ENCODE peak calls at places on chromosome 13, in ten cellular contexts. Q is colonic mucosa, A is epithelial cell of esophagus, J is fibroblast of the aortic adventitia, D is kidney, I is PC-9, C is neuronal stem cell, W is LNCaP clone FGC, K is Peyer's patch, R is heart left ventricle. S is an unnamed sample.

GRCh38 chr13:80408270-80408669 is 67.3 kb upstream of the SPRY2 start:
- DNase-seq in D (no peak), J (no peak), Q (no peak), C (no peak), A (no peak), I (no peak), W (no peak), R (no peak), K (no peak), S (no peak)

GRCh38 chr13:94157705-94158218 is 321.7 kb downstream of the DCT start:
- DNase-seq in R (no peak), J (peak), D (no peak), A (no peak), W (peak), Q (no peak), I (no peak), K (no peak), C (no peak), S (no peak)

GRCh38 chr13:93151277-93151676 is 75.3 kb upstream of the GPC6 start:
- DNase-seq in I (no peak), R (no peak), D (no peak), J (peak), C (no peak), Q (no peak), W (no peak), K (no peak), A (peak), S (no peak)

GRCh38 chr13:102033719-102034446 is 368.0 kb downstream of the FGF14 start:
- DNase-seq in A (no peak), W (no peak), K (no peak), R (no peak), C (peak), D (no peak), I (no peak), J (no peak), Q (no peak), S (no peak)

GRCh38 chr13:77476456-77476855 is 59.0 kb upstream of the SCEL start:
- DNase-seq in D (no peak), C (no peak), J (no peak), A (peak), Q (no peak), W (no peak), K (no peak), R (no peak), I (no peak), S (no peak)

GRCh38 chr13:21800847-21801616 is 130.2 kb downstream of the FGF9 start:
- DNase-seq in A (peak), J (no peak), Q (no peak), W (no peak), K (no peak), D (no peak), R (no peak), I (no peak), C (no peak), S (no peak)

GRCh38 chr13:67228031-67228430 is 2.1 kb downstream of the PCDH9 start:
- DNase-seq in A (no peak), Q (no peak), R (no peak), C (no peak), I (no peak), K (no peak), D (no peak), J (no peak), W (no peak), S (no peak)

GRCh38 chr13:62360609-62361008 is 945.0 kb upstream of the PCDH20 start:
- DNase-seq in J (no peak), C (no peak), A (no peak), D (no peak), K (no peak), I (no peak), W (no peak), Q (no peak), R (no peak), S (no peak)

GRCh38 chr13:33353210-33353609 is 67.7 kb upstream of the STARD13 start:
- DNase-seq in K (peak), C (no peak), W (no peak), A (no peak), Q (peak), D (no peak), I (no peak), R (peak), J (no peak), S (no peak)

GRCh38 chr13:25848822-25849740 is 202.7 kb downstream of the SHISA2 start:
- DNase-seq in R (no peak), J (no peak), Q (no peak), A (no peak), D (no peak), I (no peak), W (no peak), C (no peak), K (no peak), S (no peak)

GRCh38 chr13:30395192-30396158 is 26.8 kb upstream of the UBE2L5 start:
- DNase-seq in C (peak), W (peak), R (peak), J (peak), I (peak), Q (peak), D (peak), K (peak), A (peak), S (peak)

GRCh38 chr13:110600261-110600819 is 15.0 kb upstream of the NAXD start:
- DNase-seq in A (no peak), J (no peak), R (no peak), C (no peak), I (no peak), W (no peak), K (no peak), Q (no peak), D (no peak), S (no peak)

GRCh38 chr13:48231948-48232347 is 1.1 kb upstream of the ITM2B start:
- DNase-seq in D (no peak), A (no peak), W (no peak), R (no peak), K (no peak), Q (no peak), C (no peak), I (no peak), J (no peak), S (no peak)

GRCh38 chr13:97855570-97855970 is 97.9 kb upstream of the IPO5 start:
- DNase-seq in D (no peak), A (peak), C (peak), Q (peak), J (peak), I (peak), R (peak), W (peak), K (no peak), S (peak)

GRCh38 chr13:111536239-111536638 is 215.8 kb downstream of the TEX29 start:
- DNase-seq in W (no peak), J (no peak), C (no peak), K (no peak), R (no peak), Q (no peak), D (no peak), A (no peak), I (no peak), S (no peak)

GRCh38 chr13:101019126-101019525 is 344.5 kb upstream of the TMTC4 start:
- DNase-seq in D (no peak), A (no peak), C (no peak), I (no peak), W (no peak), K (no peak), R (no peak), Q (no peak), J (no peak), S (no peak)

GRCh38 chr13:26921918-26922317 is 161.3 kb upstream of the GPR12 start:
- DNase-seq in D (no peak), J (no peak), W (no peak), A (no peak), Q (no peak), K (no peak), R (no peak), C (no peak), I (no peak), S (no peak)

GRCh38 chr13:109698779-109699178 is 87.6 kb downstream of the IRS2 start:
- DNase-seq in W (no peak), A (peak), K (no peak), I (no peak), Q (no peak), C (no peak), J (peak), D (no peak), R (no peak), S (no peak)

GRCh38 chr13:38325426-38325825 is 24.2 kb upstream of the UFM1 start:
- DNase-seq in Q (no peak), C (no peak), D (no peak), K (no peak), J (no peak), I (no peak), A (no peak), R (no peak), W (no peak), S (no peak)

GRCh38 chr13:98892077-98892476 is 85.8 kb downstream of the DOCK9 start:
- DNase-seq in A (no peak), K (no peak), R (no peak), W (no peak), D (no peak), I (no peak), C (no peak), Q (no peak), J (no peak), S (no peak)

GRCh38 chr13:64884976-64885375 is 2345.2 kb downstream of the PCDH9 start:
- DNase-seq in D (no peak), W (no peak), I (no peak), R (no peak), K (no peak), Q (no peak), A (no peak), J (no peak), C (no peak), S (no peak)

GRCh38 chr13:39484506-39485313 is 118.3 kb downstream of the LHFPL6 start:
- DNase-seq in R (no peak), W (no peak), I (no peak), J (peak), D (no peak), A (no peak), C (no peak), K (no peak), Q (no peak), S (no peak)

GRCh38 chr13:20353973-20354372 is 121.9 kb upstream of the GJB6 start:
- DNase-seq in R (no peak), Q (no peak), W (no peak), C (no peak), D (no peak), K (no peak), A (peak), I (no peak), J (peak), S (no peak)

GRCh38 chr13:29594710-29595379 is 643 bp downstream of the SLC7A1 start:
- DNase-seq in D (peak), C (peak), K (peak), R (peak), A (peak), I (peak), W (no peak), J (peak), Q (peak), S (no peak)

DNA sequence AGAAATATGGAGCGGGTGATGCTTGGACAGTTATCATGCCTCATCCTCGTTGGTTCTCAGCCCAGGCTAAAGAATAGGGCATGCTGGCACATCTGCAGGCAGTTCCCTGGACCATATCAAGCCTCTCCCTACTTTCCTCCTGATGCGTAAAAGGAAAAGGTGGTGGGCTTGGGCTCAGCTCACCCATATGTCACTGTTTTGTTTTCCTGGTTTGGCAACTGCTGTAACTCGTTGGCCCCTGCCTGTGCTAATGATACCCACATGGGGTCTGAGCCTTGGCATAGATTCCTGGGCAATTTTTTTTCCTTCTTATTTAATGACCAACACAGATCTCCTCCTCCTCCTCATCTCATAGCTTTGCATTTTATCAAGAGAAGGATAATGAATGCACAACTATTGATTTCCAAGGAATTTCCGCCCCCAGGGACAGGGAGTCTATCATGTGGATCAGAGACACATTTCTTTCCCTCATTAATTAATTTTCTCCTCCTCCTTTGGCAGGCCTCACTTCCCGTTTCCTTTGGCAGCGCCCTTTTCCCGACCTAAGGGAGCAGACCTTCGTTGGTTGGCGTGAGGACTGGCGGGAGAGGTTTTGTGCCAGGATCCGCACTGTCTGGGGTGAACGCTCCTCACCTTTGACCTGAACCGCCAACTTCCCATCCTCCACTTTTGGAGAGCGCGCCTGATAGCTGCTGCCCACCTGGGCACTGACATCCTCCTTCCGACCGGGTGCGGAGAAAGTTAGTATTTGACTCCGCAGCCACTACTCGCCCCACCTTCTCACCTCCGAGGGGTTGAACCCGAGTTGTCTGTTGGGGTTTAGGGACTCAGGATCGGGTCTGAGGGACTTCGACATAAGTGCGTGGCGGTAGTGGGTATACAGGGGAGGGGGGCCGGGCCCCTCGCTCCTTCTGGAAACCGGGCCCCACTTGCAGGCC is 3.4 kb upstream of the POU4F1 start:
- DNase-seq in K (no peak), R (no peak), J (no peak), D (no peak), Q (no peak), C (peak), W (no peak), A (no peak), I (no peak), S (no peak)
- H3K4me3 ChIP-seq in K (no peak), R (no peak), J (no peak), D (no peak), Q (no peak), C (no peak), W (no peak), A (no peak), I (no peak), S (no peak)

GRCh38 chr13:114044486-114044885 is 70.6 kb upstream of the C13orf46 start:
- DNase-seq in W (no peak), R (no peak), D (no peak), Q (no peak), I (no peak), K (no peak), J (peak), C (no peak), A (no peak), S (no peak)
- H3K4me3 ChIP-seq in W (no peak), R (no peak), D (no peak), Q (no peak), I (no peak), K (no peak), J (no peak), C (no peak), A (no peak), S (no peak)

GRCh38 chr13:53138369-53139036 is 109.9 kb downstream of the OLFM4 start:
- DNase-seq in Q (no peak), W (no peak), A (no peak), K (no peak), I (no peak), J (no peak), C (no peak), D (no peak), R (no peak), S (no peak)
- H3K4me3 ChIP-seq in Q (no peak), W (no peak), A (no peak), K (no peak), I (no peak), J (no peak), C (no peak), D (no peak), R (no peak), S (no peak)

GRCh38 chr13:42873081-42873480 is 91.7 kb downstream of the FAM216B start:
- DNase-seq in A (no peak), Q (no peak), K (no peak), I (no peak), J (no peak), R (no peak), C (no peak), D (no peak), W (no peak), S (no peak)
- H3K4me3 ChIP-seq in A (no peak), Q (no peak), K (no peak), I (no peak), J (no peak), R (no peak), C (no peak), D (no peak), W (no peak), S (no peak)

S was measured in HFF-Myc.